ENCODE peak calls at places on chromosomes 7 and 10, in five cellular contexts. M is NCI-H1105 treated with DMSO at 0.1 percent for 48 hours; G is CD4-positive, alpha-beta T cell; Z is activated gamma-delta T cell treated with anti-CD3 and anti-CD28 coated beads, Interleukin-2, amount 50 U/mL, for 16 hours; L is activated CD4-positive, CD25-positive, alpha-beta regulatory T cell. W is an unnamed sample.

GRCh38 chr10:30282226-30282625 is 66.9 kb downstream of the MTPAP start:
- DNase-seq in G (no peak), L (no peak), M (no peak), Z (no peak), W (no peak)

GRCh38 chr7:158824028-158824427 is 5.3 kb downstream of the ESYT2 start:
- DNase-seq in G (no peak), L (no peak), Z (peak; percentile 54), M (no peak), W (no peak)

GRCh38 chr10:113825791-113826190 is 28.1 kb downstream of the DCLRE1A start:
- DNase-seq in G (no peak), L (no peak), Z (no peak), M (no peak), W (no peak)

GRCh38 chr7:98702021-98702420 is 84.9 kb downstream of the NPTX2 start:
- DNase-seq in M (no peak), Z (no peak), G (no peak), L (no peak), W (no peak)

GRCh38 chr7:36084485-36085091 is 68.5 kb upstream of the EEPD1 start:
- DNase-seq in L (no peak), M (no peak), G (no peak), Z (no peak), W (no peak)

GRCh38 chr7:151059362-151060112 is at the start of gene SLC4A2:
- DNase-seq in L (peak; percentile 55), G (peak; percentile 46), Z (peak; percentile 54), M (peak; percentile 57), W (peak; percentile 89)

GRCh38 chr7:27091125-27091524 is 4.7 kb downstream of the HOXA1 start:
- DNase-seq in L (no peak), M (peak; percentile 4), G (no peak), Z (no peak), W (no peak)

GRCh38 chr7:55132890-55133551 is 114.2 kb downstream of the EGFR start:
- DNase-seq in M (no peak), G (no peak), Z (no peak), L (no peak), W (no peak)

GRCh38 chr10:61898435-61898778 is 3.1 kb upstream of the ARID5B start:
- DNase-seq in M (no peak), G (no peak), Z (no peak), L (no peak), W (no peak)

GRCh38 chr7:151255390-151255789 is 6.9 kb upstream of the SMARCD3 start:
- DNase-seq in G (no peak), M (no peak), L (no peak), Z (no peak), W (no peak)

GRCh38 chr10:8665322-8665721 is 610.8 kb downstream of the GATA3 start:
- DNase-seq in L (no peak), Z (no peak), G (no peak), M (no peak), W (no peak)

GRCh38 chr10:71769279-71769823 is 4.0 kb downstream of the VSIR start:
- DNase-seq in Z (no peak), M (no peak), G (no peak), L (no peak), W (no peak)

GRCh38 chr7:30977896-30978564 is 14.3 kb downstream of the GHRHR start:
- DNase-seq in L (no peak), G (no peak), M (peak; percentile 23), Z (no peak), W (peak; percentile 31)

GRCh38 chr10:86402283-86402931 is 35.8 kb upstream of the GRID1 start:
- DNase-seq in Z (no peak), M (no peak), G (no peak), L (no peak), W (peak; percentile 20)

GRCh38 chr7:128446306-128446705 is 9.4 kb upstream of the HILPDA start:
- DNase-seq in L (no peak), M (no peak), Z (no peak), G (no peak), W (no peak)

GRCh38 chr7:33243319-33243881 is 114.0 kb downstream of the BBS9 start:
- DNase-seq in G (no peak), Z (no peak), L (no peak), M (peak; percentile 74), W (peak; percentile 46)

GRCh38 chr10:71782221-71782916 is 9.0 kb upstream of the VSIR start:
- DNase-seq in L (no peak), M (no peak), Z (no peak), G (no peak), W (no peak)

GRCh38 chr10:110373059-110373458 is 68.3 kb upstream of the SMNDC1 start:
- DNase-seq in M (no peak), Z (no peak), L (no peak), G (no peak), W (no peak)

GRCh38 chr7:101898019-101898575 is 80.7 kb downstream of the CUX1 start:
- DNase-seq in Z (no peak), L (no peak), M (no peak), G (no peak), W (peak; percentile 40)

GRCh38 chr7:39332142-39332541 is 234.1 kb upstream of the YAE1 start:
- DNase-seq in Z (no peak), G (no peak), M (no peak), L (no peak), W (no peak)

GRCh38 chr10:96089116-96089515 is 41.0 kb upstream of the ZNF518A start:
- DNase-seq in M (no peak), Z (no peak), G (no peak), L (no peak), W (no peak)

GRCh38 chr7:105611856-105612775 is 30.8 kb upstream of the EFCAB10 start:
- DNase-seq in M (no peak), Z (no peak), L (no peak), G (no peak), W (no peak)

GRCh38 chr10:65348637-65349036 is 1577.2 kb upstream of the LRRTM3 start:
- DNase-seq in M (peak; percentile 44), Z (no peak), G (no peak), L (no peak), W (no peak)

GRCh38 chr10:52768114-52768532 is 4.5 kb downstream of the MBL2 start:
- DNase-seq in Z (no peak), G (no peak), M (no peak), L (no peak), W (no peak)

GRCh38 chr7:157487046-157487770 is 150.4 kb downstream of the DNAJB6 start:
- DNase-seq in G (no peak), L (no peak), M (no peak), Z (no peak), W (no peak)

W was measured in cerebellum.